ENCODE peak calls at places on chromosomes 2 and 18, in eight cellular contexts. One of them, this sample, is unnamed.

GRCh38 chr2:120854766-120855530 is 119.3 kb downstream of the GLI2 start:
- DNase-seq in COR-L47: no peak
- DNase-seq in hippocampal formation: no peak
- DNase-seq in AG10803: no peak
- DNase-seq in cerebellar cortex: no peak
- DNase-seq in bronchial epithelial cell: no peak
- DNase-seq in upper lobe of right lung: peak
- DNase-seq in stimulated activated CD4-positive, alpha-beta T cell treated with anti-CD3 and anti-CD28 coated beads, TNF-alpha, amount 100 ng/mL, for 24 hours: no peak
- DNase-seq in this sample: no peak

GRCh38 chr18:37309059-37309458 is 256.5 kb downstream of the CELF4 start:
- DNase-seq in COR-L47: peak
- DNase-seq in hippocampal formation: no peak
- DNase-seq in AG10803: no peak
- DNase-seq in cerebellar cortex: no peak
- DNase-seq in bronchial epithelial cell: peak
- DNase-seq in upper lobe of right lung: no peak
- DNase-seq in stimulated activated CD4-positive, alpha-beta T cell treated with anti-CD3 and anti-CD28 coated beads, TNF-alpha, amount 100 ng/mL, for 24 hours: no peak
- DNase-seq in this sample: no peak

GRCh38 chr2:231554748-231555545 is 24.7 kb upstream of the NMUR1 start:
- DNase-seq in COR-L47: no peak
- DNase-seq in hippocampal formation: no peak
- DNase-seq in AG10803: peak
- DNase-seq in cerebellar cortex: no peak
- DNase-seq in bronchial epithelial cell: no peak
- DNase-seq in upper lobe of right lung: peak
- DNase-seq in stimulated activated CD4-positive, alpha-beta T cell treated with anti-CD3 and anti-CD28 coated beads, TNF-alpha, amount 100 ng/mL, for 24 hours: no peak
- DNase-seq in this sample: no peak

GRCh38 chr18:25435462-25435782 is 83.5 kb upstream of the ZNF521 start:
- DNase-seq in COR-L47: no peak
- DNase-seq in hippocampal formation: no peak
- DNase-seq in AG10803: no peak
- DNase-seq in cerebellar cortex: no peak
- DNase-seq in bronchial epithelial cell: no peak
- DNase-seq in upper lobe of right lung: no peak
- DNase-seq in stimulated activated CD4-positive, alpha-beta T cell treated with anti-CD3 and anti-CD28 coated beads, TNF-alpha, amount 100 ng/mL, for 24 hours: no peak
- DNase-seq in this sample: no peak

GRCh38 chr2:27306657-27307544 is 1.3 kb downstream of the UCN start:
- DNase-seq in COR-L47: no peak
- DNase-seq in hippocampal formation: no peak
- DNase-seq in AG10803: no peak
- DNase-seq in cerebellar cortex: no peak
- DNase-seq in bronchial epithelial cell: no peak
- DNase-seq in upper lobe of right lung: no peak
- DNase-seq in stimulated activated CD4-positive, alpha-beta T cell treated with anti-CD3 and anti-CD28 coated beads, TNF-alpha, amount 100 ng/mL, for 24 hours: no peak
- DNase-seq in this sample: no peak

GRCh38 chr2:202023904-202024266 is 9.8 kb upstream of the FZD7 start:
- DNase-seq in COR-L47: no peak
- DNase-seq in hippocampal formation: no peak
- DNase-seq in AG10803: no peak
- DNase-seq in cerebellar cortex: no peak
- DNase-seq in bronchial epithelial cell: no peak
- DNase-seq in upper lobe of right lung: peak
- DNase-seq in stimulated activated CD4-positive, alpha-beta T cell treated with anti-CD3 and anti-CD28 coated beads, TNF-alpha, amount 100 ng/mL, for 24 hours: no peak
- DNase-seq in this sample: no peak

GRCh38 chr18:36089001-36089400 is 21.6 kb upstream of the RPRD1A start:
- DNase-seq in COR-L47: no peak
- DNase-seq in hippocampal formation: no peak
- DNase-seq in AG10803: no peak
- DNase-seq in cerebellar cortex: no peak
- DNase-seq in bronchial epithelial cell: peak
- DNase-seq in upper lobe of right lung: no peak
- DNase-seq in stimulated activated CD4-positive, alpha-beta T cell treated with anti-CD3 and anti-CD28 coated beads, TNF-alpha, amount 100 ng/mL, for 24 hours: no peak
- DNase-seq in this sample: no peak

GRCh38 chr2:186595219-186595618 is 5.4 kb downstream of the ITGAV start:
- DNase-seq in COR-L47: no peak
- DNase-seq in hippocampal formation: no peak
- DNase-seq in AG10803: no peak
- DNase-seq in cerebellar cortex: peak
- DNase-seq in bronchial epithelial cell: no peak
- DNase-seq in upper lobe of right lung: no peak
- DNase-seq in stimulated activated CD4-positive, alpha-beta T cell treated with anti-CD3 and anti-CD28 coated beads, TNF-alpha, amount 100 ng/mL, for 24 hours: no peak
- DNase-seq in this sample: no peak

GRCh38 chr18:79792988-79793355 is 4.8 kb upstream of the KCNG2 start:
- DNase-seq in COR-L47: no peak
- DNase-seq in hippocampal formation: no peak
- DNase-seq in AG10803: no peak
- DNase-seq in cerebellar cortex: no peak
- DNase-seq in bronchial epithelial cell: no peak
- DNase-seq in upper lobe of right lung: peak
- DNase-seq in stimulated activated CD4-positive, alpha-beta T cell treated with anti-CD3 and anti-CD28 coated beads, TNF-alpha, amount 100 ng/mL, for 24 hours: no peak
- DNase-seq in this sample: no peak

GRCh38 chr2:234596696-234597575 is 100.1 kb upstream of the ARL4C start:
- DNase-seq in COR-L47: no peak
- DNase-seq in hippocampal formation: no peak
- DNase-seq in AG10803: no peak
- DNase-seq in cerebellar cortex: no peak
- DNase-seq in bronchial epithelial cell: no peak
- DNase-seq in upper lobe of right lung: no peak
- DNase-seq in stimulated activated CD4-positive, alpha-beta T cell treated with anti-CD3 and anti-CD28 coated beads, TNF-alpha, amount 100 ng/mL, for 24 hours: no peak
- DNase-seq in this sample: no peak

GRCh38 chr2:120736955-120737801 is 1.5 kb downstream of the GLI2 start:
- DNase-seq in COR-L47: peak
- DNase-seq in hippocampal formation: no peak
- DNase-seq in AG10803: peak
- DNase-seq in cerebellar cortex: no peak
- DNase-seq in bronchial epithelial cell: no peak
- DNase-seq in upper lobe of right lung: no peak
- DNase-seq in stimulated activated CD4-positive, alpha-beta T cell treated with anti-CD3 and anti-CD28 coated beads, TNF-alpha, amount 100 ng/mL, for 24 hours: no peak
- DNase-seq in this sample: no peak

GRCh38 chr2:237702439-237703397 is 75.3 kb downstream of the LRRFIP1 start:
- DNase-seq in COR-L47: no peak
- DNase-seq in hippocampal formation: no peak
- DNase-seq in AG10803: peak
- DNase-seq in cerebellar cortex: no peak
- DNase-seq in bronchial epithelial cell: no peak
- DNase-seq in upper lobe of right lung: no peak
- DNase-seq in stimulated activated CD4-positive, alpha-beta T cell treated with anti-CD3 and anti-CD28 coated beads, TNF-alpha, amount 100 ng/mL, for 24 hours: no peak
- DNase-seq in this sample: peak

GRCh38 chr18:37661061-37661460 is 95.5 kb upstream of the CELF4 start:
- DNase-seq in COR-L47: no peak
- DNase-seq in hippocampal formation: no peak
- DNase-seq in AG10803: no peak
- DNase-seq in cerebellar cortex: no peak
- DNase-seq in bronchial epithelial cell: no peak
- DNase-seq in upper lobe of right lung: no peak
- DNase-seq in stimulated activated CD4-positive, alpha-beta T cell treated with anti-CD3 and anti-CD28 coated beads, TNF-alpha, amount 100 ng/mL, for 24 hours: no peak
- DNase-seq in this sample: no peak

GRCh38 chr2:239441261-239441701 is 40.5 kb upstream of the HDAC4 start:
- DNase-seq in COR-L47: no peak
- DNase-seq in hippocampal formation: no peak
- DNase-seq in AG10803: no peak
- DNase-seq in cerebellar cortex: no peak
- DNase-seq in bronchial epithelial cell: no peak
- DNase-seq in upper lobe of right lung: no peak
- DNase-seq in stimulated activated CD4-positive, alpha-beta T cell treated with anti-CD3 and anti-CD28 coated beads, TNF-alpha, amount 100 ng/mL, for 24 hours: no peak
- DNase-seq in this sample: no peak

GRCh38 chr2:219125225-219125885 is 35.3 kb downstream of the NHEJ1 start:
- DNase-seq in COR-L47: no peak
- DNase-seq in hippocampal formation: no peak
- DNase-seq in AG10803: peak
- DNase-seq in cerebellar cortex: no peak
- DNase-seq in bronchial epithelial cell: peak
- DNase-seq in upper lobe of right lung: peak
- DNase-seq in stimulated activated CD4-positive, alpha-beta T cell treated with anti-CD3 and anti-CD28 coated beads, TNF-alpha, amount 100 ng/mL, for 24 hours: no peak
- DNase-seq in this sample: no peak

GRCh38 chr2:40049782-40050181 is 270.7 kb upstream of the THUMPD2 start:
- DNase-seq in COR-L47: peak
- DNase-seq in hippocampal formation: no peak
- DNase-seq in AG10803: peak
- DNase-seq in cerebellar cortex: no peak
- DNase-seq in bronchial epithelial cell: no peak
- DNase-seq in upper lobe of right lung: no peak
- DNase-seq in stimulated activated CD4-positive, alpha-beta T cell treated with anti-CD3 and anti-CD28 coated beads, TNF-alpha, amount 100 ng/mL, for 24 hours: no peak
- DNase-seq in this sample: no peak

GRCh38 chr2:55903727-55904126 is 19.9 kb downstream of the EFEMP1 start:
- DNase-seq in COR-L47: no peak
- DNase-seq in hippocampal formation: no peak
- DNase-seq in AG10803: no peak
- DNase-seq in cerebellar cortex: no peak
- DNase-seq in bronchial epithelial cell: no peak
- DNase-seq in upper lobe of right lung: no peak
- DNase-seq in stimulated activated CD4-positive, alpha-beta T cell treated with anti-CD3 and anti-CD28 coated beads, TNF-alpha, amount 100 ng/mL, for 24 hours: no peak
- DNase-seq in this sample: no peak

This sample was measured in ascending aorta.